ENCODE peak calls at places on chromosome 11, in ten cellular contexts. M is dorsolateral prefrontal cortex; W is lower lobe of right lung; R is HCT116; E is right cardiac atrium; C is CD8-positive, alpha-beta T cell; N is pancreas; K is colonic mucosa; H is cardiac muscle cell; D is esophagus squamous epithelium. O is an unnamed sample.

GRCh38 chr11:115087791-115088190 is 409.5 kb downstream of the NXPE2 start:
- DNase-seq in D (no peak), E (no peak), N (no peak), H (no peak), C (no peak), K (no peak), M (no peak), W (no peak), R (no peak), O (no peak)

GRCh38 chr11:68532719-68533369 is 72.3 kb downstream of the PPP6R3 start:
- DNase-seq in H (no peak), R (no peak), N (no peak), W (no peak), C (no peak), K (no peak), E (no peak), M (no peak), D (no peak), O (no peak)

GRCh38 chr11:1564535-1565172 is 7.4 kb downstream of the DUSP8 start:
- DNase-seq in N (peak; percentile 85), E (peak; percentile 82), D (no peak), W (no peak), R (no peak), C (peak; percentile 28), K (peak; percentile 67), H (peak; percentile 79), M (peak; percentile 86), O (peak; percentile 81)

GRCh38 chr11:72670041-72670440 is 4.2 kb downstream of the PDE2A start:
- DNase-seq in C (no peak), E (no peak), W (no peak), R (no peak), N (no peak), D (no peak), M (no peak), H (no peak), K (no peak), O (no peak)

GRCh38 chr11:30815619-30816018 is 229.5 kb upstream of the MPPED2 start:
- DNase-seq in D (no peak), M (no peak), K (no peak), W (no peak), C (no peak), E (no peak), R (no peak), N (no peak), H (no peak), O (no peak)

GRCh38 chr11:85898456-85898855 is 43.3 kb downstream of the CCDC83 start:
- DNase-seq in N (no peak), H (peak; percentile 2), K (no peak), D (no peak), W (no peak), C (no peak), E (no peak), M (no peak), R (no peak), O (no peak)

GRCh38 chr11:109937968-109938367 is 155.2 kb upstream of the ZC3H12C start:
- DNase-seq in N (no peak), M (no peak), E (no peak), C (no peak), D (no peak), W (no peak), K (no peak), R (no peak), H (no peak), O (no peak)

GRCh38 chr11:46658259-46658658 is 40.9 kb downstream of the ATG13 start:
- DNase-seq in N (no peak), D (no peak), H (peak; percentile 92), W (no peak), M (no peak), R (no peak), K (no peak), C (no peak), E (peak; percentile 79), O (no peak)

GRCh38 chr11:117807482-117808272 is 10.7 kb upstream of the DSCAML1 start:
- DNase-seq in C (peak; percentile 78), M (peak; percentile 91), N (no peak), R (peak; percentile 38), W (peak; percentile 85), D (peak; percentile 42), K (peak; percentile 87), H (peak; percentile 73), E (peak; percentile 78), O (peak; percentile 90)

GRCh38 chr11:77821349-77821851 is 456 bp downstream of the AAMDC start:
- DNase-seq in M (no peak), C (no peak), D (no peak), H (peak; percentile 55), W (no peak), K (peak; percentile 45), R (no peak), N (peak; percentile 14), E (peak; percentile 33), O (peak; percentile 72)

GRCh38 chr11:27497284-27497866 is 9.2 kb downstream of the LIN7C start:
- DNase-seq in H (peak; percentile 50), D (no peak), C (no peak), E (no peak), K (no peak), N (no peak), M (no peak), W (no peak), R (no peak), O (no peak)

GRCh38 chr11:131240421-131240820 is 130.0 kb upstream of the NTM start:
- DNase-seq in K (no peak), H (no peak), R (no peak), C (no peak), D (no peak), E (no peak), N (no peak), M (no peak), W (no peak), O (no peak)

GRCh38 chr11:112270551-112271180 is 10.0 kb upstream of the PLET1 start:
- DNase-seq in K (no peak), M (no peak), C (no peak), N (no peak), W (no peak), D (no peak), H (no peak), R (no peak), E (no peak), O (no peak)

GRCh38 chr11:119115484-119116234 is 5.7 kb upstream of the HINFP start:
- DNase-seq in N (no peak), M (no peak), R (no peak), E (peak; percentile 60), W (peak; percentile 85), H (no peak), D (no peak), C (no peak), K (no peak), O (peak; percentile 81)

GRCh38 chr11:134032031-134032430 is 36.8 kb upstream of the JAM3 start:
- DNase-seq in C (no peak), H (no peak), M (no peak), D (no peak), N (no peak), E (no peak), W (peak; percentile 7), K (no peak), R (no peak), O (no peak)

GRCh38 chr11:134033276-134033675 is 35.6 kb upstream of the JAM3 start:
- DNase-seq in N (no peak), E (no peak), C (no peak), K (no peak), W (peak; percentile 34), D (no peak), M (no peak), R (no peak), H (no peak), O (no peak)

GRCh38 chr11:134032501-134033091 is 36.3 kb upstream of the JAM3 start:
- DNase-seq in M (peak; percentile 78), C (peak; percentile 22), N (no peak), D (no peak), R (no peak), E (no peak), H (no peak), W (peak; percentile 49), K (peak; percentile 31), O (peak; percentile 81)

GRCh38 chr11:134034496-134035381 is 34.1 kb upstream of the JAM3 start:
- DNase-seq in C (peak; percentile 10), D (no peak), W (no peak), E (peak; percentile 33), H (no peak), M (no peak), N (peak; percentile 95), K (no peak), R (no peak), O (no peak)

DNA sequence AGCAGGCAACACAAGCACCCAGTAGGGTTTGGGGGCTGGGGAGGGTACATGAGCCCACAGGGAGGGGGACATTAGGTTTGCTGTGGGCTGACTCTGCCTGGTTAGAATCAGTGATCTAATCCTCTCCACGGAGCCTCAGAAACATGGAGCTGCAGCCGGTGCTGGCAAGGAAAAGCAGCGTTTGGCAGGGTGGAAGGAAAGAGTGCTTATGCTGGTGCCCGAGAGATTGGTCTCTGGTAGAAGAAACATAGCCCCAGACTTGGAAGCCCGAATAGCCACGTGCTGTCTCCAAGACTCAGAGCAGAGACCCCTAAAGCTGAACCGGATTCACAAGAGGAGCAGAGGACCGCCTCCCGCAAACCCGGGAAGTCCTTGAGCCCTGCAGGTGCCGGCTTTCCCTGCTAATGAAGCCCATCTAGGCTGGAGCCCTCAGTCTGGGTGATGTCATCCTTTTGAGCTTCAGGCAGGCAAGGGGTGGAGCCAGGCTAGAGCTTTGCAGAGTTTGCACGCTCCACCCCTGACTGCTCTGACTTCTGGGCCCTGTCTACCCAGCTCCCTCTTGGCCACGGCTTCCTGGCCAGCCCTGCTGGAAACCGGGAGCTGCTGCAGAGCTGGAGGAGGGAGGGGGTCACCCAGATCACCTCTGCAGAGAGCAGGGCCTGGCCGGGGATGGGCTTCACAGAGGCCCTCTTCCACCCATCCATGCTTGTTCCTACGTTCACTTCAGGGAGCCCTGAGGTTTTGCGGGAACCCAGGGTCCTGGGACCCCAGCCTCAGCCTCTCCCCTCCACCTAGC is 35.0 kb upstream of the JAM3 start:
- DNase-seq in H (peak; percentile 88), K (peak; percentile 78), E (peak; percentile 90), W (peak; percentile 76), N (peak; percentile 95), D (no peak), M (peak; percentile 83), C (peak; percentile 71), R (peak; percentile 21), O (peak; percentile 92)
- H3K27ac ChIP-seq in H (no peak overlapping the region), K (peak overlapping the region; percentile 39), E (peak overlapping the region; percentile 87), W (peak overlapping the region; percentile 76), N (peak overlapping the region; percentile 96), D (peak overlapping the region; percentile 48), M (peak overlapping the region; percentile 93), C (peak overlapping the region; percentile 65), R (no peak overlapping the region), O (no peak overlapping the region)

GRCh38 chr11:45209480-45209879 is 63.0 kb downstream of the PRDM11 start:
- DNase-seq in W (no peak), K (no peak), C (no peak), H (no peak), E (no peak), N (no peak), D (no peak), R (no peak), M (no peak), O (no peak)
- H3K27ac ChIP-seq in W (peak overlapping the region; percentile 86), K (peak overlapping the region; percentile 40), C (no peak overlapping the region), H (peak overlapping the region; percentile 77), E (peak overlapping the region; percentile 86), N (no peak overlapping the region), D (peak overlapping the region; percentile 67), R (no peak overlapping the region), M (peak overlapping the region; percentile 92), O (peak overlapping the region; percentile 43)

GRCh38 chr11:16358726-16359125 is 2.4 kb upstream of the SOX6 start:
- DNase-seq in D (no peak), K (no peak), N (no peak), C (no peak), R (no peak), W (no peak), H (no peak), M (no peak), E (no peak), O (no peak)
- H3K27ac ChIP-seq in D (no peak overlapping the region), K (no peak overlapping the region), N (no peak overlapping the region), C (no peak overlapping the region), R (no peak overlapping the region), W (no peak overlapping the region), H (no peak overlapping the region), M (no peak overlapping the region), E (no peak overlapping the region), O (no peak overlapping the region)

GRCh38 chr11:64276653-64277431 is 7.6 kb downstream of the BAD start:
- DNase-seq in R (no peak), E (no peak), N (no peak), D (no peak), K (peak; percentile 85), M (no peak), W (peak; percentile 53), H (no peak), C (no peak), O (no peak)
- H3K27ac ChIP-seq in R (no peak overlapping the region), E (no peak overlapping the region), N (no peak overlapping the region), D (peak overlapping the region; percentile 38), K (peak overlapping the region; percentile 68), M (peak overlapping the region; percentile 74), W (no peak overlapping the region), H (no peak overlapping the region), C (no peak overlapping the region), O (no peak overlapping the region)

O was measured in kidney.